ENCODE peak calls at places on chromosomes 3 and 15, in eight cellular contexts. N is RPMI8226; U is T-cell; A is foreskin fibroblast; D is NCI-H345; I is activated CD8-positive, alpha-beta memory T cell treated with anti-CD3 and anti-CD28 coated beads, Interleukin-2, amount 50 U/mL, for 48 hours; V is AG10803; C is fibroblast of pulmonary artery. E is an unnamed sample.

GRCh38 chr15:83379574-83379973 is 67.6 kb upstream of the SH3GL3 start:
- DNase-seq in A (peak), N (no peak), V (peak), C (no peak), I (no peak), D (no peak), U (no peak), E (peak)

GRCh38 chr3:58526124-58526957 is 10.6 kb downstream of the ACOX2 start:
- DNase-seq in I (no peak), N (no peak), A (peak), U (no peak), C (peak), V (peak), D (peak), E (peak)

GRCh38 chr15:54033954-54034458 is 55.8 kb downstream of the UNC13C start:
- DNase-seq in C (no peak), A (no peak), N (no peak), I (no peak), U (no peak), D (no peak), V (no peak), E (no peak)

GRCh38 chr3:135752851-135753250 is 212.7 kb upstream of the PPP2R3A start:
- DNase-seq in D (no peak), C (no peak), A (no peak), I (no peak), V (no peak), U (no peak), N (no peak), E (no peak)

GRCh38 chr3:159994182-159994581 is 5.5 kb downstream of the IL12A start:
- DNase-seq in D (no peak), I (no peak), V (no peak), U (no peak), N (no peak), A (peak), C (no peak), E (no peak)

GRCh38 chr3:170275832-170276231 is 53.6 kb downstream of the PRKCI start:
- DNase-seq in D (no peak), N (no peak), V (no peak), I (no peak), U (no peak), C (no peak), A (no peak), E (no peak)

GRCh38 chr15:66670698-66671580 is 31.1 kb upstream of the SMAD6 start:
- DNase-seq in N (no peak), U (no peak), I (no peak), A (no peak), V (no peak), D (peak), C (no peak), E (no peak)

GRCh38 chr3:25782938-25783660 is at the start of gene NGLY1:
- DNase-seq in V (peak), U (peak), A (peak), C (peak), D (peak), I (peak), N (peak), E (peak)

GRCh38 chr3:126487151-126487771 is 11.6 kb upstream of the ZXDC start:
- DNase-seq in I (no peak), A (peak), D (no peak), V (peak), N (peak), U (no peak), C (peak), E (no peak)

GRCh38 chr3:32399030-32399620 is 7.5 kb downstream of the CMTM7 start:
- DNase-seq in V (peak), U (peak), N (peak), D (peak), C (peak), I (no peak), A (peak), E (peak)

GRCh38 chr3:165642761-165643432 is 194.3 kb downstream of the BCHE start:
- DNase-seq in A (peak), C (peak), D (peak), I (no peak), N (peak), U (no peak), V (peak), E (peak)

GRCh38 chr15:48177383-48177874 is 666 bp downstream of the MYEF2 start:
- DNase-seq in C (peak), D (peak), I (no peak), V (peak), A (peak), U (peak), N (peak), E (peak)

GRCh38 chr3:188052229-188052965 is 101.6 kb upstream of the LPP start:
- DNase-seq in N (no peak), I (no peak), V (no peak), U (no peak), A (no peak), D (peak), C (peak), E (peak)

GRCh38 chr15:90883971-90884718 is at the start of gene FES:
- DNase-seq in D (no peak), N (no peak), V (peak), I (no peak), U (no peak), A (peak), C (peak), E (peak)

GRCh38 chr3:50237133-50237651 is 1.2 kb downstream of the GNAI2 start:
- DNase-seq in N (peak), A (peak), D (peak), U (no peak), I (peak), C (peak), V (peak), E (peak)

GRCh38 chr15:72227192-72227586 is 3.8 kb downstream of the PKM start:
- DNase-seq in D (no peak), N (peak), V (peak), C (peak), A (peak), I (peak), U (no peak), E (peak)

GRCh38 chr3:24472358-24472757 is 22.3 kb downstream of the THRB start:
- DNase-seq in V (no peak), C (no peak), I (no peak), N (no peak), A (peak), U (no peak), D (no peak), E (no peak)

GRCh38 chr3:4990061-4990460 is 10.8 kb downstream of the BHLHE40 start:
- DNase-seq in A (no peak), D (no peak), N (no peak), U (no peak), V (peak), C (peak), I (no peak), E (no peak)